ENCODE peak calls at places on chromosomes 4 and X, in seven cellular contexts. X, L, C, A, E, P and U are unnamed samples.

GRCh38 chrX:103716967-103717366 is 6.3 kb downstream of the TMEM31 start:
- DNase-seq in L (no peak), C (no peak), E (no peak), X (peak; percentile 89), A (peak; percentile 66), P (no peak), U (no peak)

GRCh38 chrX:78759081-78759480 is 11.6 kb downstream of the LPAR4 start:
- DNase-seq in C (no peak), X (no peak), A (no peak), L (no peak), P (no peak), E (no peak), U (no peak)

GRCh38 chr4:103152381-103152780 is 45.8 kb downstream of the CENPE start:
- DNase-seq in C (no peak), E (no peak), L (no peak), X (no peak), P (no peak), A (no peak), U (no peak)

GRCh38 chr4:169175035-169175434 is 95.7 kb downstream of the SH3RF1 start:
- DNase-seq in C (no peak), E (no peak), L (no peak), A (no peak), P (no peak), X (no peak), U (no peak)

GRCh38 chrX:112545051-112545450 is 134.7 kb downstream of the LHFPL1 start:
- DNase-seq in E (no peak), L (no peak), X (peak; percentile 15), C (no peak), P (no peak), A (no peak), U (no peak)

GRCh38 chr4:151792525-151792924 is 31.7 kb upstream of the GATB start:
- DNase-seq in P (no peak), E (no peak), A (no peak), L (no peak), X (no peak), C (no peak), U (no peak)

GRCh38 chrX:80812176-80812575 is 2.5 kb upstream of the BRWD3 start:
- DNase-seq in C (peak; percentile 42), L (peak; percentile 41), X (peak; percentile 19), P (peak; percentile 52), E (no peak), A (no peak), U (no peak)

GRCh38 chr4:80539190-80539589 is 203.7 kb downstream of the CFAP299 start:
- DNase-seq in L (peak; percentile 16), P (no peak), A (no peak), X (no peak), E (no peak), C (no peak), U (no peak)

GRCh38 chr4:29717658-29718057 is 1002.5 kb upstream of the PCDH7 start:
- DNase-seq in X (peak; percentile 23), A (no peak), P (no peak), E (no peak), L (no peak), C (peak; percentile 14), U (no peak)

GRCh38 chr4:28391877-28392276 is 1531.2 kb downstream of the STIM2 start:
- DNase-seq in E (no peak), C (no peak), A (no peak), P (no peak), L (no peak), X (peak; percentile 40), U (no peak)

GRCh38 chrX:48864210-48864609 is 28.8 kb upstream of the PCSK1N start:
- DNase-seq in X (peak; percentile 62), E (no peak), P (no peak), C (no peak), A (peak; percentile 45), L (no peak), U (no peak)

GRCh38 chr4:152283806-152284470 is 252.0 kb downstream of the FBXW7 start:
- DNase-seq in P (no peak), E (no peak), X (no peak), A (no peak), L (no peak), C (peak; percentile 60), U (no peak)

GRCh38 chr4:151692821-151693504 is 67.8 kb downstream of the GATB start:
- DNase-seq in P (no peak), L (no peak), E (no peak), C (no peak), A (no peak), X (peak; percentile 29), U (no peak)

GRCh38 chrX:68941385-68941952 is 112.6 kb downstream of the EFNB1 start:
- DNase-seq in P (no peak), X (peak; percentile 15), L (no peak), E (no peak), A (no peak), C (no peak), U (no peak)

GRCh38 chrX:136204571-136204970 is 46.6 kb downstream of the MAP7D3 start:
- DNase-seq in C (peak; percentile 7), A (no peak), X (peak; percentile 57), L (no peak), P (no peak), E (no peak), U (no peak)

GRCh38 chr4:78799551-78800495 is 23.7 kb downstream of the BMP2K start:
- DNase-seq in A (no peak), P (no peak), L (no peak), E (no peak), C (no peak), X (no peak), U (no peak)

GRCh38 chrX:19174401-19175025 is 52.2 kb upstream of the ADGRG2 start:
- DNase-seq in P (no peak), C (no peak), X (peak; percentile 48), A (peak; percentile 31), L (no peak), E (no peak), U (no peak)